ENCODE peak calls at places on chromosomes 5 and 9, in seven cellular contexts. K is IMR-90, G is mesenchymal stem cell, N is mesendoderm, B is H1, J is H9, H is trophoblast cell. E is an unnamed sample.

GRCh38 chr9:107999890-108000289 is 510.3 kb upstream of the KLF4 start:
- DNase-seq in K (no peak), G (no peak), N (peak), B (no peak), J (no peak), H (peak), E (no peak)

GRCh38 chr9:96383165-96383939 is at the start of gene SLC35D2:
- DNase-seq in K (peak), G (peak), N (peak), B (peak), J (peak), H (peak), E (peak)

GRCh38 chr9:131610231-131610761 is 65.0 kb downstream of the PRRT1B start:
- DNase-seq in K (peak), G (no peak), N (no peak), B (no peak), J (no peak), H (no peak), E (no peak)

GRCh38 chr5:91179018-91179417 is 204.1 kb downstream of the ARRDC3 start:
- DNase-seq in K (peak), G (no peak), N (no peak), B (no peak), J (no peak), H (no peak), E (no peak)

GRCh38 chr5:116799401-116799800 is 224.8 kb upstream of the SEMA6A start:
- DNase-seq in K (no peak), G (peak), N (no peak), B (no peak), J (no peak), H (no peak), E (no peak)

GRCh38 chr9:33535541-33535940 is 11.5 kb downstream of the ANKRD18B start:
- DNase-seq in K (no peak), G (no peak), N (no peak), B (no peak), J (no peak), H (no peak), E (no peak)

GRCh38 chr9:111630182-111631070 is 708 bp upstream of the DNAJC25 start:
- DNase-seq in K (no peak), G (no peak), N (no peak), B (peak), J (no peak), H (no peak), E (no peak)

GRCh38 chr9:33140406-33141360 is 26.5 kb downstream of the B4GALT1 start:
- DNase-seq in K (no peak), G (no peak), N (no peak), B (no peak), J (no peak), H (no peak), E (no peak)

GRCh38 chr9:4490705-4491620 is 695 bp downstream of the SLC1A1 start:
- DNase-seq in K (no peak), G (peak), N (peak), B (peak), J (no peak), H (no peak), E (no peak)

GRCh38 chr5:32280656-32281081 is 32.1 kb downstream of the MTMR12 start:
- DNase-seq in K (no peak), G (no peak), N (no peak), B (no peak), J (no peak), H (no peak), E (no peak)

GRCh38 chr5:114237766-114238165 is 124.1 kb upstream of the KCNN2 start:
- DNase-seq in K (peak), G (peak), N (no peak), B (no peak), J (no peak), H (no peak), E (no peak)

GRCh38 chr5:176542135-176542595 is 5.0 kb upstream of the RNF44 start:
- DNase-seq in K (no peak), G (no peak), N (no peak), B (no peak), J (peak), H (no peak), E (no peak)

DNA sequence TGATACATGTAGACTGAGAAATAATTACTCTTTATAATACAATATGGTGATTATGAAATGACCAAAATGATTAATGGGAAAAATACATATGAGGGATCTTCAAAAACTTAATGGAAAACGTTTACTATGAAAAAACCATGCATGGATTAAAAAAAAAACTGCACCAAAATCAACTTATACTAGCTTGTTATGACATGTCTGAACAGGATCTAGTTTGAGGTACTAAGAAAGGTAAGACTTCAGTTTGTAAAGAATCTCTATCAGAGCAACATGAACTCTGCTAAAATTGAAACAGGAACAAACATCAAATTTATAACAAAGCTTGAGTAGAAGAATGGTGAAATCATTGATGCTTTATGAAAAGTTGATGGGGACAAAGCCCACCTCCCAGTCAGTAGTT is 178.0 kb downstream of the SLIT3 start:
- DNase-seq in K (no peak), G (no peak), N (no peak), B (no peak), J (no peak), H (no peak), E (no peak)
- H2BK5ac ChIP-seq in K (no peak), G (no peak), N (no peak), B (no peak), J (no peak), H (no peak), E (no peak)

DNA sequence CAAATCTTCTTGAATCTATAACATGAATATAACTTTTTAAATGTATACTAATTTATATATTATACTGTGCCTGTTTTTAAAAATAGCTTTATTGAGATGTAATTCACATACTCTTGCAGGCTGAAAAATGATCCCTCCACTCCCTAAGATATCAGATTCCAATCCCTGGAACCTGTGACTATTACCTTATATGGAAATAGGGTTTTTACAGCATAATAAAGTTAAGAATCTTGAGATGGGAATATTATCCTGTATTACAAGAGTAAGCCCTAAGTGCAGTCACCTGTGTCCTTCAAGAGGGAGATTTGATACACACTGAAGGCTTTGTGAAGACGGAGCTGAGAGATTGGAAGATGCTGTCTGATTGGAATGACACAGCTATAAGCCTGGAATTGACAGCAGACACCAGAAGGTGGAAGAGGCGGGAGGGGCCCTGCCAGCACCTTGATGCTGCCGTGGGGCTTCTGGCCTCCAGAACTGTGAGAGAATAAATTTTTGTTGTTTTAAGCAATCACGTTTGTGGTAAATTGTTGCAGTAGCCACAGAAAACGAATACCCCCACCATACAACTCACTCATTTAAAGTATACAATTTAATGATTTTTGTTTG is 161.3 kb downstream of the RMI1 start:
- DNase-seq in K (no peak), G (no peak), N (peak), B (no peak), J (no peak), H (no peak), E (no peak)
- H2BK5ac ChIP-seq in K (no peak), G (no peak), N (no peak), B (no peak), J (no peak), H (no peak), E (no peak)

GRCh38 chr5:146060221-146060585 is 45.2 kb downstream of the PLAC8L1 start:
- DNase-seq in K (no peak), G (no peak), N (no peak), B (no peak), J (no peak), H (no peak), E (no peak)
- H2BK5ac ChIP-seq in K (no peak), G (no peak), N (no peak), B (no peak), J (no peak), H (no peak), E (no peak)

DNA sequence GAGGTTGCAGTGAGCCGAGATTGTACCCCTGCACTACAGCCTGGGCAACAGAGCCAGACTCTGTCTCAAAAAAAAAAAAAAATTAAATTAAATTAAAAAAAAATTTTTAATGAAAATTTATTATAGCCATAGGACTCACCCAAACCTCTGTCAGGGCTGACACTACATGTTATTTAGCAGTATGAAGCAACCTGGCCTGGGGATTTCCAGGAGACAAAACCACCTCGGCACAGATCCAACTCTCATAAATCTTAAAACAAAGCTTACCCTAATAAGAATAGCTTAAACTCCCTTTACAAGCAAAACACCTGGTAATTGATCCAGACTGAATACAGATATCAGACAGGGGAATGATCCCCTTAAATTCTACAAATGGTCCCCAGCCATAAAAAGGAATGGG is 38.4 kb downstream of the PPP1R2B start:
- DNase-seq in K (no peak), G (no peak), N (no peak), B (no peak), J (no peak), H (no peak), E (no peak)
- H2BK5ac ChIP-seq in K (no peak), G (no peak), N (no peak), B (no peak), J (no peak), H (no peak), E (no peak)

GRCh38 chr9:121371495-121371911 is 1.5 kb upstream of the STOM start:
- DNase-seq in K (no peak), G (no peak), N (no peak), B (no peak), J (no peak), H (no peak), E (no peak)

GRCh38 chr9:121369595-121370265 is at the start of gene STOM:
- DNase-seq in K (peak), G (peak), N (no peak), B (no peak), J (no peak), H (no peak), E (no peak)

GRCh38 chr9:121372239-121372562 is 2.2 kb upstream of the STOM start:
- DNase-seq in K (no peak), G (no peak), N (no peak), B (no peak), J (no peak), H (no peak), E (no peak)

GRCh38 chr9:121373401-121373769 is 3.3 kb upstream of the STOM start:
- DNase-seq in K (peak), G (no peak), N (no peak), B (no peak), J (no peak), H (no peak), E (no peak)

DNA sequence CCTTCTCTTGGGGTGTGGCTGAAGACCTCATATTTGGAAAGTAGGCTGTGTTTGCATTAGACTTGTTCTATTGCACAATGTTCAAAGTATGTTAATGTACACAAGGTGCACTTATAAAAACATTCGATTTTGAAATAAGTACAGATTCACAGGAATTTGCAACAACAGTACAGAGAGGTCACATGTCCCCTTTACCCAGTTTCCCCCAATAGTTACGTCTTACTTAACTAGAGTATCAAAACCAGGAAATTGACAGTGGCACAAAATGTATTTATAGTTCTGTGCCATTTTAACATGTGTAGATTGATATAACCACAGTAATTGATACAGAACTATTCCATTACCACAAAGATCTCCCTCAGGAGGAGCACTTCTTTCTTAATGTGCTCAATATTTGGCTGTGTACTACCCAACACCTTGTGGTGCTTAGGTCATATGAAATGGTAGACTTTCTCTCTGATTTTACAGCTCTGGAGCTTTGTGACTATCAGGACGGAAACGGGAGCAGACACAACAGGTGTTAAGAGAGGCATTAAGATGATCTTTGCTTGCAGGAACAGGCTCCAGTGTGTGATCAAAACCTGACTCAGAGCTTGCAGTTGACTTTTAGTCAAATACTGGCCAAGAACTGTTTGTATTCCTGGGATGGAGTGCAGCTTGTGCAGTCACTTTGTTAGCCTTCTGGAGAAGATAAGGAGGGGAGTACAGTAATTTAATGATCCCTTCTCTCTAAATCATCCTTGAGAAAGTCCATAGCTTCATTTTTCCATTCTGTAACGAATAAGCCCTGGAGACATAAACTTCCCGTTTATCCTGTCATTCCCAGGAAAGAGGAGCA is 2.7 kb upstream of the STOM start:
- DNase-seq in K (peak), G (peak), N (no peak), B (no peak), J (no peak), H (no peak), E (no peak)
- H2BK5ac ChIP-seq in K (peak), G (no peak), N (no peak), B (no peak), J (no peak), H (no peak), E (no peak)

DNA sequence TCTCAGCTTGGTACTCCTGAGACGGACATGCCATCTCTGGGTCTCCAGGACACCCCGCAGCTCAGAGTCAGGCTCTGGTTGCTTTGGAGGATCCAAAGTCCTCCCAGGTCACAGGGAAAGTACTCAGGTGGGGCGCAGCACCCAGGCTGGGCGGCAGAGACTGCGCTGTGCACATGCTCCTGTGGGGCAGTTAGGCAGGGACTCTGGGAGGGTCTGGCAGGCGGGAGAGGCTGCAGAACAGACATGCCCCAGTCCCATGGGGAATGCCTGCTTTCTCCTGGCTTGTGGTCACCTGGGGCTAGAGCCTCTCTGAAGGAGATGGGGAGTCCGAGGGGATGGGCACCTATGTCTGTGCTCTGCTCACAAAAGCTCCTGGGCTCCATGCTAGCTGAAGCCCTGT is 45.3 kb upstream of the ITGA2 start:
- DNase-seq in K (no peak), G (no peak), N (no peak), B (no peak), J (no peak), H (no peak), E (no peak)
- H2BK5ac ChIP-seq in K (no peak), G (no peak), N (no peak), B (no peak), J (no peak), H (no peak), E (peak)

GRCh38 chr5:150312518-150312917 is 9.8 kb upstream of the ARSI start:
- DNase-seq in K (no peak), G (no peak), N (no peak), B (no peak), J (no peak), H (no peak), E (no peak)
- H2BK5ac ChIP-seq in K (no peak), G (no peak), N (no peak), B (no peak), J (no peak), H (no peak), E (no peak)

GRCh38 chr5:128974567-128974966 is 9.3 kb downstream of the SLC27A6 start:
- DNase-seq in K (no peak), G (no peak), N (no peak), B (no peak), J (no peak), H (no peak), E (no peak)
- H2BK5ac ChIP-seq in K (no peak), G (no peak), N (no peak), B (no peak), J (no peak), H (no peak), E (no peak)

GRCh38 chr9:122781671-122782070 is 7.1 kb upstream of the OR5C1 start:
- DNase-seq in K (no peak), G (no peak), N (no peak), B (no peak), J (no peak), H (peak), E (no peak)

GRCh38 chr9:122779181-122779580 is 9.6 kb upstream of the OR5C1 start:
- DNase-seq in K (no peak), G (no peak), N (no peak), B (no peak), J (no peak), H (peak), E (no peak)

GRCh38 chr9:122777052-122777451 is 11.7 kb upstream of the OR5C1 start:
- DNase-seq in K (no peak), G (no peak), N (no peak), B (no peak), J (no peak), H (peak), E (no peak)

GRCh38 chr9:122777935-122778671 is 10.6 kb upstream of the OR5C1 start:
- DNase-seq in K (peak), G (peak), N (no peak), B (no peak), J (no peak), H (peak), E (no peak)

GRCh38 chr9:122780026-122780425 is 8.7 kb upstream of the OR5C1 start:
- DNase-seq in K (no peak), G (no peak), N (no peak), B (no peak), J (no peak), H (peak), E (no peak)
- H2BK5ac ChIP-seq in K (peak), G (no peak), N (no peak), B (no peak), J (no peak), H (no peak), E (no peak)